ENCODE peak calls at places on chromosomes 13 and 19, in seven cellular contexts. K is cardiac fibroblast; I is CD8-positive, alpha-beta T cell; N is AG09309; A is heart right ventricle; W is GM06990; T is heart left ventricle. Q is an unnamed sample.

GRCh38 chr13:98478134-98479129 is 98.5 kb downstream of the STK24 start:
- DNase-seq in I (no peak), T (no peak), N (no peak), K (peak), W (peak), A (no peak), Q (no peak)

GRCh38 chr13:34207334-34207733 is 389.4 kb downstream of the RFC3 start:
- DNase-seq in K (peak), I (no peak), N (peak), W (no peak), T (peak), A (peak), Q (peak)

GRCh38 chr19:53916004-53916403 is 6.9 kb downstream of the CACNG7 start:
- DNase-seq in A (no peak), W (no peak), K (no peak), N (no peak), T (no peak), I (no peak), Q (no peak)

GRCh38 chr19:848457-848921 is 3.6 kb upstream of the ELANE start:
- DNase-seq in I (no peak), K (no peak), T (no peak), A (no peak), W (no peak), N (no peak), Q (no peak)

GRCh38 chr13:106683179-106683578 is 115.2 kb upstream of the ARGLU1 start:
- DNase-seq in N (no peak), I (no peak), A (no peak), W (no peak), K (no peak), T (no peak), Q (no peak)

GRCh38 chr13:93309886-93310520 is 83.4 kb downstream of the GPC6 start:
- DNase-seq in T (no peak), N (peak), I (no peak), W (no peak), K (peak), A (no peak), Q (no peak)

GRCh38 chr19:8001995-8002849 is 3.2 kb downstream of the ELAVL1 start:
- DNase-seq in I (peak), T (peak), N (peak), K (peak), W (peak), A (peak), Q (peak)

GRCh38 chr19:45499196-45500180 is 1.2 kb downstream of the PPM1N start:
- DNase-seq in N (no peak), A (no peak), T (no peak), K (peak), I (no peak), W (peak), Q (no peak)

GRCh38 chr13:110394371-110394841 is 87.3 kb downstream of the COL4A2 start:
- DNase-seq in N (no peak), W (no peak), A (no peak), I (no peak), T (no peak), K (peak), Q (no peak)
- TF ChIP-seq CTCF in N (no peak), W (no peak), A (no peak), I (no peak), T (no peak), K (peak), Q (no peak)

GRCh38 chr13:113187905-113188595 is 20.4 kb downstream of the PCID2 start:
- DNase-seq in I (no peak), K (no peak), W (no peak), N (no peak), T (no peak), A (no peak), Q (no peak)
- H3K4me3 ChIP-seq in I (no peak), K (no peak), W (no peak), N (no peak), T (no peak), A (no peak), Q (no peak)

GRCh38 chr13:66943530-66943929 is 286.6 kb downstream of the PCDH9 start:
- DNase-seq in A (no peak), W (no peak), N (no peak), I (no peak), T (no peak), K (no peak), Q (no peak)

GRCh38 chr13:66950666-66951065 is 279.5 kb downstream of the PCDH9 start:
- DNase-seq in T (no peak), W (no peak), A (no peak), K (no peak), N (no peak), I (no peak), Q (no peak)

GRCh38 chr13:66951426-66951825 is 278.7 kb downstream of the PCDH9 start:
- DNase-seq in W (no peak), I (no peak), K (no peak), T (no peak), A (no peak), N (no peak), Q (no peak)

GRCh38 chr13:66952507-66952906 is 277.6 kb downstream of the PCDH9 start:
- DNase-seq in K (no peak), I (no peak), N (no peak), T (no peak), W (no peak), A (no peak), Q (no peak)

GRCh38 chr13:66948910-66949309 is 281.2 kb downstream of the PCDH9 start:
- DNase-seq in W (no peak), K (no peak), T (no peak), A (no peak), N (no peak), I (no peak), Q (no peak)
- TF ChIP-seq CTCF in W (no peak), K (no peak), T (no peak), A (no peak), N (no peak), I (no peak), Q (no peak)

DNA sequence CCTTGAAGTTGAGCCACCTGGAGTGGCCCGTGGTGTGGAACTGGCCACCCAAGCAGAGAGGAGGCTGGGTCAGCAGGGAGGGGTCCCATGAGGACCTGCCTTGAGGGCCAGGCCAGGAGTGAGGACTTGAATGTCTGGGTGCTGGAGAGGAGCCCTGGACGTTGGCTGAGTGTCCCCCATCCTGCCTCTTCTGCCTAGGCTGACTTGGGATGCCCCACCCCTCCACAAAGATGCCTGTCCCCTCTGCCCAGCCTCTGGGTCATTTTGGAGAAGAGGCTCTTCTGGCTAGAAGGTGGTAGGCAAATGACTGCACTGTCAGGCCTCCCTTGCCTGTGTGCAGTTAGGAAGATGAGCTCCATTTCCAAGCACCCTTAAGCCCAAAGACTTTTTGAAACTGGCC is 1.7 kb downstream of the SSBP4 start:
- DNase-seq in A (no peak), W (no peak), N (no peak), K (no peak), I (no peak), T (no peak), Q (peak)
- H3K4me3 ChIP-seq in A (peak), W (peak), N (peak), K (peak), I (peak), T (peak), Q (no peak)

GRCh38 chr19:5018224-5019015 is 49.5 kb downstream of the KDM4B start:
- DNase-seq in A (no peak), W (no peak), I (no peak), T (no peak), K (peak), N (no peak), Q (no peak)

GRCh38 chr19:5016781-5017180 is 47.9 kb downstream of the KDM4B start:
- DNase-seq in K (no peak), I (no peak), T (no peak), N (no peak), A (no peak), W (no peak), Q (no peak)

GRCh38 chr19:5016268-5016667 is 47.4 kb downstream of the KDM4B start:
- DNase-seq in W (no peak), A (no peak), T (no peak), I (no peak), K (no peak), N (no peak), Q (no peak)

GRCh38 chr19:5014941-5015340 is 46.0 kb downstream of the KDM4B start:
- DNase-seq in I (no peak), N (no peak), A (no peak), W (no peak), K (no peak), T (no peak), Q (no peak)

GRCh38 chr19:5017235-5017634 is 48.3 kb downstream of the KDM4B start:
- DNase-seq in I (no peak), K (peak), W (no peak), A (no peak), N (no peak), T (no peak), Q (no peak)
- TF ChIP-seq CTCF in I (no peak), K (no peak), W (no peak), A (no peak), N (no peak), T (no peak), Q (no peak)

DNA sequence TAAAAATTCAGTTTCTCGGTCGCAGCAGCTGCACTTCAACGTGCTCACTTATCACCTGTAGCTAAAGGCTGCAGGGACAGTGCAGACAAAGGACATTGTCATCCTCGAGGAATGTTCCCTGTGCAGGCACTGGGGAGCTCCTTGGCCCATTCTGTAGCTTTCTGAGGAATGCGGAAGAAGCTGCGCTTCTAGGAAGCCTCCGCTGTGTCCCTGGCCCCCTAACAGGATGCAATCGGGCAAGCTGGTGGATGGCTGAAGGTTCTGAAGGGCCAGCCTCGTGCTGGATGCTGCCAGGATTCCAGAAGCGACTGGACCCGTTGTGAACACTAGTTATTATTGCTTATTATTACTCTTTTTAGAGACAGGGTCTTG is 8.1 kb downstream of the ANO8 start:
- DNase-seq in T (no peak), K (no peak), A (no peak), I (no peak), W (no peak), N (no peak), Q (no peak)
- H3K4me3 ChIP-seq in T (no peak), K (no peak), A (no peak), I (no peak), W (no peak), N (no peak), Q (no peak)

DNA sequence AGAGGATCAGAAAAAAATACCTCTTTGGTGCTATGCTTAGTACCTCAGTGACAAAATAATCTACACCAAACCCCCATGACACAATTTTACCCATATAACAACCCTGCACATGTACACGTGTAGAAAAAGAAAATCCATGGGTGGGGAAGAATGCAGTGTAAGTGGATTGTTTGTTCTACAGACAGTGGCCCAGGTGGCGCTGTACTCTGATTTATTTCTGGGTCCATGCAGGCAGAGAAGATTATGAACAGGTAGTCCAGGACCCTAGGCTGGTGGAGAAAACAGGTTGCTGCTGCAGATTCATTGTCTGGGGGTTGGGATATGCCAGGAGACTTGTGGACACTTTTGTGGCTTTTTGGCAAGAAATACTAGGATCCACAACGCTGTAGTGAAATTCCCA is 9.1 kb downstream of the ZNF100 start:
- DNase-seq in K (no peak), N (no peak), A (no peak), W (no peak), I (no peak), T (no peak), Q (no peak)
- TF ChIP-seq CTCF in K (no peak), N (no peak), A (no peak), W (no peak), I (no peak), T (no peak), Q (no peak)

DNA sequence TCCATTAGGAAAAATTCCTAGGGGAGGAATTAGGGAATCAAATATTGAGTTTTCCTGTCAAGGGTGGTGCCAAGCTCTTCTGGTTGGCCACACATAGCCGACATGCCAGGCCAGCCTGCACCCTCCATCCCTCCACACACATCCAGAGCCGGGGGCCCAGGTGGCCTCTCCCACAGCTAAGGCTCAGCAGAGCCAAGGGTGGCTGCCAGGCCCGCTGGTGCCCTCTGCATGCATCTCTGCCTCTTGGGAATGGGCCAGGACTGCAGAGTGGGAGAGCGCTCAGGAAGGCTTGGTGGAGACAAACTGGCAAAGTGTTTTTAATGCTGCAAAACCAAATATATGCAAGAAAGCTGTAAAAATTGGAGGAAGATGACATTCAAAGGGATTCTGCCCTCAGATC is 42.7 kb upstream of the GAS6 start:
- DNase-seq in I (no peak), W (no peak), K (no peak), N (no peak), T (no peak), A (no peak), Q (no peak)
- H3K4me3 ChIP-seq in I (no peak), W (no peak), K (no peak), N (no peak), T (no peak), A (no peak), Q (no peak)

DNA sequence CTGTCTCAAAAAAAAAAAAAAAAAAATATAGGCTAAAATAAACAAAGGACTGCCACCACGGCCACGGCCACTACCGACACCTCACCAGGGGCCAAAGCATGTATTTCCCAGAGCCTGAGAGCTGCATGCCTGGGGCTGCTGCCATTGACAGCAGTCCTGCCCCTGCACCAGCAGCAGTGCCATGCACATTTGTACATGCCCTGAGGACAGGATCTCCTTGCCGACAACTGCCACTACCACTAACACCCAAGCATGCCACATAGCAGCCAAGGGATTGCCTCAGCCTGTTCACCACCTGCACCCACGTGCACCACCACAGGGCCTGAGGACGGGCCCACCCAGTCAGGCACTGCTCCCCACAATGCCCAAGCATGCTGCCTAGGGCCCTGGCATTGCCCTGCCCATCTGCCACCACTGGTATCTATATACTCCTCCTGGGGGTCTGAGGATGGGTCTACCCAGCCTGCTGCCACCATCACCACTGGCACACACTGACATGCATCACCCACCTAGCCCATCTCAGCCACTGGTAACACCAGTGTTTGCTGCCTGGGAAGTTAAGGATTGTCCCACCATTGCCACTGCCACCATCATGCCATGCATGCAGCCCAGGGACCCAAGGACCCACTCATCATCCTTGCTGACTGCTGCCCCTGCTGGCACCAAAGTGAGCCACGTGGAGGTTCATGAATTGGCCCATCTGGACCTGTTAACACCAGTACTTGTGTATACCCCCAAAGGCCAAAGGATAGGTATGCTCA is 10.6 kb upstream of the NUP62 start:
- DNase-seq in W (no peak), A (no peak), I (no peak), K (no peak), T (no peak), N (no peak), Q (no peak)
- TF ChIP-seq CTCF in W (peak), A (no peak), I (no peak), K (no peak), T (no peak), N (peak), Q (no peak)

DNA sequence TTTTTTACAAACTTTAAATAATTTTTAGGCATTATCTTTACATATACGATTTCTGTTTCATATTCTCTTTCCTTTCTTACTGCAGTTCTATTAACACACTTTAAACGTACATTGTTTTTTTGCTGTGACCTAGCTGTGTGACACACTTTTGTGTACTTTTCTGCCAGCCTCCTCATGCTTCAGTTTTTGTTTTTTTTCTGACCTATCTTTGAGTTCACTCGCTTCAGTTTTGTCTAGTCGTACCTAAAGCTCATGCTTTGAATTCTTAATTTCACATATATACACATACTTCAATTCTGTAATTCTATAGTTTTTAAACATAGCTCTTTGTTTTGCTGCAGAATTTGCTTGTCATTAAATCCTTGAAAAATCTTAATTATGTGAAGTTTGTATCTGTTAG is 150.4 kb downstream of the PDS5B start:
- DNase-seq in I (no peak), N (no peak), K (peak), A (no peak), W (no peak), T (no peak), Q (no peak)
- H3K4me3 ChIP-seq in I (peak), N (no peak), K (peak), A (peak), W (peak), T (peak), Q (no peak)

Q was measured in body of pancreas.